ENCODE peak calls at places on chromosomes 4 and X, in four cellular contexts. J, K, O and D are unnamed samples.

GRCh38 chr4:10015140-10015753 is 6.0 kb downstream of the SLC2A9 start:
- DNase-seq in J (no peak), K (no peak), O (no peak), D (peak; percentile 67)

GRCh38 chr4:174156239-174156826 is 127.1 kb downstream of the FBXO8 start:
- DNase-seq in O (peak; percentile 39), J (peak; percentile 23), K (peak; percentile 4), D (peak; percentile 48)

GRCh38 chr4:27357283-27357682 is 496.6 kb downstream of the STIM2 start:
- DNase-seq in O (no peak), K (no peak), J (no peak), D (no peak)

GRCh38 chrX:12011075-12011474 is 127.2 kb upstream of the FRMPD4 start:
- DNase-seq in O (no peak), J (no peak), K (no peak), D (no peak)

GRCh38 chr4:82248903-82249632 is 124.7 kb downstream of the HNRNPD start:
- DNase-seq in J (no peak), K (no peak), O (no peak), D (no peak)

GRCh38 chr4:173167793-173168395 is 717 bp upstream of the GALNT7 start:
- DNase-seq in K (no peak), O (peak; percentile 41), J (no peak), D (peak; percentile 52)

GRCh38 chrX:129522184-129523059 is 868 bp downstream of the SMARCA1 start:
- DNase-seq in J (peak; percentile 64), K (no peak), O (peak; percentile 48), D (peak; percentile 16)

GRCh38 chr4:184937030-184937710 is 81.1 kb upstream of the HELT start:
- DNase-seq in K (no peak), O (no peak), J (no peak), D (no peak)

GRCh38 chrX:78092296-78092695 is 11.8 kb upstream of the PGK1 start:
- DNase-seq in J (peak; percentile 12), O (no peak), K (peak; percentile 37), D (peak; percentile 54)

GRCh38 chr4:11259837-11260236 is 168.9 kb downstream of the HS3ST1 start:
- DNase-seq in K (no peak), J (no peak), O (no peak), D (no peak)

GRCh38 chr4:127307996-127308395 is 324.8 kb upstream of the INTU start:
- DNase-seq in K (no peak), O (no peak), J (no peak), D (no peak)

GRCh38 chr4:40563401-40563800 is 66.3 kb downstream of the RBM47 start:
- DNase-seq in O (no peak), J (peak; percentile 44), K (no peak), D (peak; percentile 46)

GRCh38 chr4:36241771-36242170 is 2.5 kb downstream of the ARAP2 start:
- DNase-seq in O (no peak), K (peak; percentile 53), J (no peak), D (no peak)

GRCh38 chr4:15805583-15806517 is 27.7 kb downstream of the CD38 start:
- DNase-seq in K (peak; percentile 48), O (peak; percentile 42), J (peak; percentile 53), D (peak; percentile 57)

GRCh38 chr4:70634482-70634881 is 5.9 kb downstream of the ENAM start:
- DNase-seq in J (no peak), O (no peak), K (no peak), D (no peak)

GRCh38 chr4:3316146-3316545 is 23.3 kb downstream of the RGS12 start:
- DNase-seq in K (no peak), O (no peak), J (no peak), D (no peak)

GRCh38 chrX:139198936-139199335 is 331.6 kb upstream of the F9 start:
- DNase-seq in J (no peak), K (no peak), O (no peak), D (no peak)

GRCh38 chr4:153204247-153205027 is at the start of gene TRIM2:
- DNase-seq in O (peak; percentile 64), K (no peak), J (peak; percentile 71), D (peak; percentile 86)

GRCh38 chr4:154781983-154782293 is 866 bp downstream of the RBM46 start:
- DNase-seq in J (no peak), O (no peak), K (no peak), D (no peak)

GRCh38 chr4:96036781-96037180 is 196.9 kb downstream of the PDHA2 start:
- DNase-seq in O (no peak), J (no peak), K (no peak), D (no peak)

GRCh38 chr4:139962130-139962684 is 191.8 kb downstream of the MAML3 start:
- DNase-seq in O (no peak), K (no peak), J (no peak), D (no peak)

GRCh38 chrX:112630187-112630586 is 49.6 kb downstream of the LHFPL1 start:
- DNase-seq in J (no peak), O (no peak), K (no peak), D (no peak)

GRCh38 chrX:154458116-154458953 is at the start of gene PLXNA3:
- DNase-seq in J (no peak), O (peak; percentile 85), K (no peak), D (no peak)

GRCh38 chrX:115616943-115617563 is 56.1 kb downstream of the PLS3 start:
- DNase-seq in K (peak; percentile 58), J (no peak), O (no peak), D (peak; percentile 66)

GRCh38 chrX:144531877-144532276 is 648.0 kb downstream of the UBE2NL start:
- DNase-seq in O (no peak), K (no peak), J (no peak), D (no peak)

GRCh38 chrX:20159811-20160385 is 18.3 kb upstream of the EIF1AX start:
- DNase-seq in K (no peak), J (no peak), O (no peak), D (no peak)

GRCh38 chr4:6815029-6815836 is 32.7 kb downstream of the KIAA0232 start:
- DNase-seq in K (no peak), O (no peak), J (no peak), D (no peak)

GRCh38 chr4:87872043-87872442 is 39.3 kb downstream of the MEPE start:
- DNase-seq in K (no peak), J (no peak), O (no peak), D (no peak)

GRCh38 chr4:16253127-16253960 is 27.1 kb upstream of the TAPT1 start:
- DNase-seq in J (peak; percentile 71), K (no peak), O (no peak), D (no peak)

GRCh38 chr4:134601706-134602105 is 400.1 kb upstream of the PABPC4L start:
- DNase-seq in J (no peak), O (no peak), K (no peak), D (no peak)

GRCh38 chr4:113106076-113106475 is 56.6 kb downstream of the ANK2 start:
- DNase-seq in J (peak; percentile 59), O (no peak), K (no peak), D (peak; percentile 23)

GRCh38 chrX:37796805-37797204 is 16.9 kb downstream of the CYBB start:
- DNase-seq in K (no peak), O (no peak), J (no peak), D (no peak)

GRCh38 chr4:114193625-114194399 is 214.4 kb upstream of the ARSJ start:
- DNase-seq in J (no peak), O (no peak), K (no peak), D (no peak)

GRCh38 chr4:56055027-56055976 is 106.6 kb downstream of the CEP135 start:
- DNase-seq in O (no peak), K (no peak), J (no peak), D (no peak)

GRCh38 chr4:78068481-78068880 is 11.4 kb downstream of the FRAS1 start:
- DNase-seq in J (no peak), K (no peak), O (no peak), D (no peak)

GRCh38 chr4:70863099-70863790 is 23.6 kb upstream of the GRSF1 start:
- DNase-seq in J (no peak), K (peak; percentile 52), O (no peak), D (no peak)

GRCh38 chr4:2714071-2714770 is 41.9 kb downstream of the TNIP2 start:
- DNase-seq in K (no peak), O (no peak), J (no peak), D (no peak)

GRCh38 chr4:102139932-102140331 is 205.3 kb downstream of the SLC39A8 start:
- DNase-seq in O (no peak), J (no peak), K (no peak), D (peak; percentile 36)

GRCh38 chrX:70998402-70999027 is 67.6 kb upstream of the SLC7A3 start:
- DNase-seq in J (peak; percentile 37), K (no peak), O (no peak), D (no peak)

DNA sequence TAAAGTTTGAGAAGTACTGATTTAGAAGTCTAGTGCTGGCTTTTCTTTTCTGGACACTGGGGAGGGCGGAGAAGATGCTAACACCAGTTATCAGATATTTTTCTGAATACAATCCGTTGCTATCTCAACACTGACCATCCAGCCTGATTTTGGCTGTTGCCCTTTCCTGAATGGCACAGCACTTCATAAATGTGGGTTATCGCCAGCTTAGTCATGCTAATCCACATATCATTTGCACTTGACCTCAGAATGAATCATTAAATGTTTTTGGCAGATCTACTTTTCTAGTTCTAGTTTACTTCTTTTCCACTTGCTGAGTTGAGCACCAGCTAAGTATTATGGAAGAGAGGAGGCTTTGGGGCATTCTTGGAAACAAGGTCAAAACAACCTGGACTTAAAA is 60.8 kb upstream of the ESX1 start:
- DNase-seq in O (no peak), K (no peak), J (no peak), D (no peak)
- TF ChIP-seq SRF in O (no peak), K (no peak), J (no peak), D (no peak)

DNA sequence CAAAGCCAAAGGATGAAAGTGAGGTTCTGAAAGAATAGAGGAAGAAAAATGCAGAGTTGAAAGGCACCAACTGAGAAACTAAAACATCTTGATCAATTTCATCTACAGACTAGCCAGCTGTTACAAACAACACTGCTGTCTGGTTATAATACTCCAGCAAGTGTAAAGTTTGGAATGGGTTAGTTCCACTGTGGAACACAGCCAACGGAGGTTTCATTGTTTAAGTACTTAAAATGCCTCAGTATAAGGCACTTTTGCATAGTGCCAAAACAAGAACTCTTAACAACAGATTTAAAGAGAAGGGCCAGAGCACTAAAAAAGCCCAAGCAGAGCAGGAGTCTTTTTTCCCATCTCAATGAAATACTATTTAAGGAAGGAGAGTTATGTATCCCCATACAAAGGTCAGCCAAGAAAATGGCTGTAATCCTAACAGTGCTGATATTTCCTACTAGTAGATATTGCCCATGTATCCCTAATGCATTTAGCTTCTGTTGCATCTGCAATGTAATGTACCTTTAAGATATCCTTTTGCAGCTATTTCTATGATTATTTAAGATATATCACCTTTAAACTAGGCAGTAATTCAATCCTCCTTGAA is 16.5 kb downstream of the ACSL4 start:
- DNase-seq in K (no peak), J (no peak), O (no peak), D (no peak)
- TF ChIP-seq SP1 in K (no peak), J (no peak), O (no peak), D (no peak)

GRCh38 chr4:109703664-109704351 is 563 bp upstream of the CASP6 start:
- DNase-seq in O (no peak), J (no peak), K (peak; percentile 8), D (no peak)
- TF ChIP-seq SRF in O (no peak), J (no peak), K (no peak), D (no peak)

GRCh38 chr4:118918388-118918787 is 29.7 kb downstream of the SYNPO2 start:
- DNase-seq in J (no peak), K (no peak), O (no peak), D (no peak)
- TF ChIP-seq SP1 in J (no peak), K (no peak), O (no peak), D (no peak)